ENCODE peak calls at places on chromosomes 3 and 15, in six cellular contexts. Q is body of pancreas; Y is ovary; Z is right cardiac atrium; G is substantia nigra; U is CD8-positive, alpha-beta memory T cell. F is an unnamed sample.

GRCh38 chr3:32450426-32450825 is 52.2 kb downstream of the CMTM6 start:
- DNase-seq in U (no peak), Z (no peak), Y (no peak), G (no peak), Q (no peak), F (no peak)

GRCh38 chr3:53252105-53252946 is 3.5 kb downstream of the TKT start:
- DNase-seq in Y (no peak), G (no peak), Z (peak), U (no peak), Q (no peak), F (no peak)

GRCh38 chr15:90046846-90047481 is 45.8 kb downstream of the ZNF710 start:
- DNase-seq in Y (no peak), Q (peak), Z (no peak), U (no peak), G (no peak), F (no peak)

GRCh38 chr3:123258359-123258758 is 56.6 kb downstream of the SEC22A start:
- DNase-seq in Y (no peak), U (no peak), Z (no peak), G (no peak), Q (no peak), F (no peak)

GRCh38 chr3:184694694-184695093 is 17.2 kb downstream of the MAGEF1 start:
- DNase-seq in Q (no peak), Y (no peak), Z (no peak), G (no peak), U (no peak), F (no peak)

GRCh38 chr3:124360626-124361025 is 368.7 kb upstream of the ROPN1 start:
- DNase-seq in U (no peak), G (no peak), Q (no peak), Z (no peak), Y (no peak), F (no peak)

GRCh38 chr15:28875461-28875965 is 10.3 kb upstream of the APBA2 start:
- DNase-seq in G (no peak), U (no peak), Y (no peak), Q (no peak), Z (no peak), F (no peak)

GRCh38 chr3:141644931-141645330 is 93.2 kb upstream of the RNF7 start:
- DNase-seq in U (peak), Y (peak), G (peak), Z (peak), Q (peak), F (no peak)

GRCh38 chr15:65767895-65768294 is 24.2 kb downstream of the DENND4A start:
- DNase-seq in G (no peak), Y (no peak), Q (no peak), Z (no peak), U (no peak), F (no peak)

GRCh38 chr3:185549111-185549510 is 3.3 kb downstream of the LIPH start:
- DNase-seq in Q (peak), U (no peak), G (no peak), Z (no peak), Y (peak), F (no peak)

GRCh38 chr15:89656116-89656815 is 999 bp upstream of the KIF7 start:
- DNase-seq in Z (no peak), Q (no peak), G (no peak), Y (no peak), U (no peak), F (no peak)

GRCh38 chr15:24916305-24917009 is 38.3 kb upstream of the SNRPN start:
- DNase-seq in G (no peak), Z (no peak), U (peak), Y (no peak), Q (no peak), F (no peak)

GRCh38 chr3:294096-294495 is 97.5 kb downstream of the CHL1 start:
- DNase-seq in G (no peak), U (no peak), Z (no peak), Q (no peak), Y (no peak), F (no peak)

GRCh38 chr3:126542340-126543241 is 16.1 kb downstream of the C3orf22 start:
- DNase-seq in U (no peak), G (no peak), Q (peak), Z (no peak), Y (no peak), F (no peak)

GRCh38 chr3:42755681-42756578 is 17.1 kb downstream of the CCDC13 start:
- DNase-seq in U (no peak), Q (no peak), Z (no peak), Y (no peak), G (no peak), F (peak)

GRCh38 chr3:114519415-114519814 is 225.6 kb downstream of the TIGIT start:
- DNase-seq in U (no peak), Q (peak), G (no peak), Y (peak), Z (no peak), F (peak)

GRCh38 chr3:44509985-44510360 is 32.5 kb upstream of the ZNF445 start:
- DNase-seq in G (no peak), Z (no peak), Y (no peak), U (no peak), Q (peak), F (no peak)

GRCh38 chr3:56303508-56303907 is 164.8 kb downstream of the ERC2 start:
- DNase-seq in G (peak), U (no peak), Y (no peak), Z (peak), Q (no peak), F (peak)

GRCh38 chr15:67548862-67549651 is 6.6 kb downstream of the MAP2K5 start:
- DNase-seq in Y (no peak), Z (no peak), U (no peak), G (peak), Q (no peak), F (peak)

GRCh38 chr3:9569054-9569453 is 15.4 kb upstream of the LHFPL4 start:
- DNase-seq in G (no peak), Q (no peak), U (no peak), Z (no peak), Y (no peak), F (no peak)

GRCh38 chr3:133489466-133490085 is 83.9 kb upstream of the CDV3 start:
- DNase-seq in Z (no peak), U (no peak), Q (no peak), G (no peak), Y (no peak), F (no peak)

DNA sequence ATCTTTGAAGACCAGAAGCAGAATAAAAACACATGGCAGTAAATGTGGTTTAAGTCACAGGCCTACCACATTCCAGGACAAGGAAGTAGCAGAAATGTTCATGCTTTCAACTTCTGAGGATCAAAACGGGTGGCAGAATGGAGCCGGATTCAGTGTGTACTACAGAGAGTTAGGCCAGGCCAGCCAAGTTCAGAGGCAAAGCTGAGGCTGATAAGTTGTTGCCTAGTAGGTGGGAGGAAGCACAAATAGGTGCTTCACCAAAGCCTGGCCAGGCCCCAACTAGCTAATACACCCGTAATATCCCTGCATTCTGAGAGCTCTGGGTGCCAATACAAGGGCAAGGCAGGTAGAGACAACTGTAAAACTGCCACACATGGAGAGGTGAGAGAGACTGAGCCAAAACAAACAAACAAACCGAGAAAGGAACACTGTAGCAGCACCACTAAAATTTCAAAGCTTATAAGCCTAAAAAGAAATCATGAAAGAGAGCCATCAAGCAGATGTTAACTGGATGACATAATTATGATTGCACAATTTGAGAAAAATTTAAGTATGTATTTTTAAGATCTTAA is 156.4 kb upstream of the CBLB start:
- DNase-seq in G (no peak), U (no peak), Z (peak), Y (no peak), Q (peak), F (no peak)
- H3K27ac ChIP-seq in G (no peak), U (no peak), Z (peak), Y (no peak), Q (no peak), F (no peak)

DNA sequence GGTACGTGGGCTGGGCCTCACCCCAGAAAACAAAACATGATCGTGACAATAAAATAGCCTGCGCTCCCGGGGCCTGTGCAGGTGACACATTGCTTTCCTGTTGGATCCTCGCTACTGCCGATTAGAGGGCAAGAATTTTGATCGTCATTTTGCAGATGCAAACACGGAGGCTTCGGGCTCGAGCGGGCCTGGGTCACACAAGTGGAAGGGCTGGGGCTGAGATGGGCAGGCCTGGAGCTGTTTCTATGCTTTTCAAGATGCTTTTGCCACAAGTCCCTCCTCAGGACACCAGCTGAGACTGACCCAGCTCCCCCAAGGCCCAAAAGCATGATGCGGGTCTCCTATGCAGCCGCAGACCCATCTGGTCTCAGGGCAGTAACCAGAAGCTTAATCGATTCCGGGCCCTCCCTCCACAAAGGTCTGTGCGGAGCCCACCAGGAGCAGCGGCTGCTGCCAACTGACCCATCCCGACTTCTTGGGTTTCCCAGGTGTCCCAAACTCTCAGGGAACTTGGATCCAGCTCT is 30.0 kb downstream of the RGMA start:
- DNase-seq in Q (no peak), G (no peak), Z (no peak), Y (no peak), U (no peak), F (no peak)
- H3K27ac ChIP-seq in Q (no peak), G (no peak), Z (no peak), Y (no peak), U (no peak), F (no peak)

DNA sequence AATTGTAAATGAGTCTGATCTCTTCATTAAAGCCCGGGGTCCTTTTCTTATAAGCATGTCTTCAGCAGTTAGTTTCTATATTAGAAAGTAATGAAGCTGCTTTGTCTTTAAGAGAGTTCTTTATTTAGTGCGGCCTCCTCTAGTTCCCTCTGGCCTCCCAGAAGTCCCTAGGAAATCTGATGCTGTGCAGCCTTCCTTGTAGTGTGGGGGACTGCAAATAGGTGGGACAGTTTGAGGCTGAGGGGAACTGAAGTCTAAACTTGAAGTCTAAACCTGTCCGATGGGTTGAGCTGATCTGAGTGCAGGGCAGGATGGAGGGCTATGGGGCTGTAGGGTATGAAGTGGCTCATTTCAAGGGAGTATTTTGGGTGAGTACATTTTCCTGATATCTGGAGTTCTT is 1.4 kb downstream of the CD276 start:
- DNase-seq in U (no peak), Y (no peak), Z (no peak), Q (no peak), G (no peak), F (no peak)
- H3K27ac ChIP-seq in U (no peak), Y (no peak), Z (peak), Q (no peak), G (no peak), F (no peak)

DNA sequence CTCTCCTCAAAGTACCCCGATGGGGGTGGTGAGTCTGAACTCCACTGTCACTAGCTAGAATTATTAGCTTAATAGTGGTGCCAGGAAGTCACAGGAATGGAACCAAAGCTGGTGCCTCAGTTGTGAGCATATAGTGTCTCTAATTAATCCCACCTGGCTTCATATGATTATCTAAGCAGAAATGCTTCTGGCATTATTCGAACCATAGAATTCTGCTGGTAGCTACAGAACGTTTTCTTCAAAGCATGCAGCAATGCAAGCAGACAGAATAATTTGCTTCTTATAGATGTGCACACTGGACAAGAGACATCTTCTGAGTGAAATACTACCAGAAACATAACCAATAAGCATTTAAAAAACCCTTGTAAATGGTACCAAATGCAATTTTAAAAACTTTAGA is 160.9 kb downstream of the IMPG2 start:
- DNase-seq in G (no peak), Q (no peak), Y (no peak), Z (no peak), U (no peak), F (no peak)
- H3K27ac ChIP-seq in G (no peak), Q (no peak), Y (no peak), Z (no peak), U (no peak), F (no peak)